ENCODE peak calls at places on chromosomes 2 and 18, in eight cellular contexts. G is ovary, N is transverse colon, L is uterus, Y is Peyer's patch, U is A549, F is GM12891, X is K562. B is an unnamed sample.

GRCh38 chr2:152740743-152741328 is 22.4 kb downstream of the ARL6IP6 start:
- DNase-seq in G (no peak), N (no peak), L (no peak), Y (no peak), U (peak), F (no peak), X (peak), B (no peak)

GRCh38 chr18:30957086-30957485 is 85.5 kb downstream of the DSC3 start:
- DNase-seq in G (no peak), N (no peak), L (no peak), Y (no peak), U (no peak), F (no peak), X (no peak), B (no peak)

GRCh38 chr2:178225011-178225817 is 30.9 kb downstream of the OSBPL6 start:
- DNase-seq in G (no peak), N (no peak), L (no peak), Y (no peak), U (no peak), F (no peak), X (no peak), B (no peak)

GRCh38 chr2:3628800-3629199 is 29.2 kb upstream of the ALLC start:
- DNase-seq in G (peak), N (no peak), L (no peak), Y (peak), U (no peak), F (no peak), X (peak), B (no peak)

GRCh38 chr2:236167297-236168109 is 683 bp downstream of the GBX2 start:
- DNase-seq in G (no peak), N (no peak), L (no peak), Y (no peak), U (peak), F (no peak), X (peak), B (no peak)

GRCh38 chr2:19435815-19436214 is 77.4 kb upstream of the OSR1 start:
- DNase-seq in G (no peak), N (no peak), L (no peak), Y (no peak), U (no peak), F (no peak), X (no peak), B (no peak)

GRCh38 chr2:227322530-227323190 is 2.4 kb upstream of the MFF start:
- DNase-seq in G (no peak), N (no peak), L (no peak), Y (no peak), U (no peak), F (no peak), X (no peak), B (no peak)

GRCh38 chr2:65380243-65380642 is 52.2 kb downstream of the SPRED2 start:
- DNase-seq in G (no peak), N (no peak), L (no peak), Y (no peak), U (no peak), F (no peak), X (no peak), B (no peak)

GRCh38 chr2:25314514-25315315 is 27.0 kb downstream of the DNMT3A start:
- DNase-seq in G (peak), N (peak), L (peak), Y (peak), U (no peak), F (peak), X (peak), B (no peak)

GRCh38 chr2:111121028-111121872 is 536 bp downstream of the BCL2L11 start:
- DNase-seq in G (peak), N (peak), L (peak), Y (peak), U (no peak), F (no peak), X (peak), B (peak)

GRCh38 chr2:148653437-148653836 is 8.9 kb downstream of the EPC2 start:
- DNase-seq in G (no peak), N (no peak), L (no peak), Y (no peak), U (no peak), F (no peak), X (no peak), B (no peak)

GRCh38 chr2:131509615-131510014 is 17.4 kb upstream of the MZT2A start:
- DNase-seq in G (no peak), N (no peak), L (no peak), Y (no peak), U (no peak), F (no peak), X (no peak), B (no peak)

GRCh38 chr2:232388324-232388891 is 9.9 kb downstream of the ALPP start:
- DNase-seq in G (no peak), N (no peak), L (no peak), Y (no peak), U (no peak), F (no peak), X (no peak), B (no peak)

GRCh38 chr2:165787334-165787733 is 6.7 kb downstream of the GALNT3 start:
- DNase-seq in G (no peak), N (no peak), L (no peak), Y (no peak), U (no peak), F (no peak), X (no peak), B (no peak)

GRCh38 chr2:19607931-19608762 is 249.7 kb upstream of the OSR1 start:
- DNase-seq in G (no peak), N (no peak), L (no peak), Y (no peak), U (peak), F (no peak), X (no peak), B (peak)

GRCh38 chr2:53087282-53087882 is 680.2 kb upstream of the CHAC2 start:
- DNase-seq in G (no peak), N (no peak), L (no peak), Y (no peak), U (no peak), F (no peak), X (no peak), B (no peak)

GRCh38 chr18:48922203-48922800 is 28.5 kb downstream of the SMAD7 start:
- DNase-seq in G (no peak), N (no peak), L (no peak), Y (peak), U (no peak), F (no peak), X (no peak), B (no peak)

GRCh38 chr2:85585781-85586105 is 1.5 kb downstream of the VAMP5 start:
- DNase-seq in G (no peak), N (no peak), L (no peak), Y (no peak), U (no peak), F (no peak), X (no peak), B (peak)

GRCh38 chr2:203549406-203549805 is 14.3 kb upstream of the RAPH1 start:
- DNase-seq in G (no peak), N (no peak), L (no peak), Y (no peak), U (no peak), F (no peak), X (no peak), B (no peak)

GRCh38 chr18:13427354-13427753 is 208.8 kb downstream of the LDLRAD4 start:
- DNase-seq in G (no peak), N (no peak), L (no peak), Y (no peak), U (no peak), F (no peak), X (no peak), B (no peak)

GRCh38 chr2:145846986-145847385 is 1327.1 kb upstream of the ZEB2 start:
- DNase-seq in G (no peak), N (no peak), L (no peak), Y (no peak), U (no peak), F (no peak), X (no peak), B (no peak)

GRCh38 chr2:67289921-67290371 is 107.2 kb upstream of the ETAA1 start:
- DNase-seq in G (no peak), N (no peak), L (no peak), Y (no peak), U (no peak), F (no peak), X (no peak), B (no peak)

GRCh38 chr2:44937688-44938240 is 3.7 kb upstream of the SIX3 start:
- DNase-seq in G (no peak), N (no peak), L (no peak), Y (no peak), U (peak), F (no peak), X (peak), B (no peak)

GRCh38 chr2:105744909-105745853 is at the start of gene NCK2:
- DNase-seq in G (peak), N (peak), L (peak), Y (peak), U (peak), F (peak), X (peak), B (peak)

GRCh38 chr2:33011941-33012340 is 65.2 kb downstream of the LTBP1 start:
- DNase-seq in G (no peak), N (no peak), L (no peak), Y (no peak), U (no peak), F (no peak), X (no peak), B (no peak)

GRCh38 chr18:5097116-5097703 is 99.8 kb downstream of the AKAIN1 start:
- DNase-seq in G (no peak), N (no peak), L (no peak), Y (no peak), U (no peak), F (no peak), X (no peak), B (no peak)

GRCh38 chr2:160429248-160430000 is 64.2 kb downstream of the RBMS1 start:
- DNase-seq in G (no peak), N (no peak), L (no peak), Y (no peak), U (no peak), F (no peak), X (peak), B (no peak)

GRCh38 chr2:148914463-148914862 is 39.4 kb downstream of the KIF5C start:
- DNase-seq in G (no peak), N (no peak), L (no peak), Y (no peak), U (no peak), F (no peak), X (no peak), B (no peak)

GRCh38 chr18:35604369-35604768 is 22.8 kb downstream of the GALNT1 start:
- DNase-seq in G (no peak), N (no peak), L (no peak), Y (no peak), U (no peak), F (no peak), X (no peak), B (no peak)

GRCh38 chr18:35603528-35603927 is 22.0 kb downstream of the GALNT1 start:
- DNase-seq in G (no peak), N (no peak), L (no peak), Y (no peak), U (no peak), F (no peak), X (no peak), B (no peak)

GRCh38 chr18:35609236-35609635 is 27.7 kb downstream of the GALNT1 start:
- DNase-seq in G (no peak), N (no peak), L (no peak), Y (no peak), U (no peak), F (no peak), X (no peak), B (no peak)

GRCh38 chr18:35602193-35602820 is 20.8 kb downstream of the GALNT1 start:
- DNase-seq in G (no peak), N (no peak), L (no peak), Y (no peak), U (no peak), F (no peak), X (no peak), B (no peak)

GRCh38 chr18:35605686-35606417 is 24.3 kb downstream of the GALNT1 start:
- DNase-seq in G (no peak), N (no peak), L (no peak), Y (no peak), U (no peak), F (no peak), X (no peak), B (no peak)
- TF ChIP-seq POLR2A in G (no peak), N (no peak), L (no peak), Y (no peak), U (no peak), F (no peak), X (no peak), B (no peak)

GRCh38 chr18:3293196-3293951 is 31.4 kb downstream of the MYL12B start:
- DNase-seq in G (no peak), N (no peak), L (no peak), Y (no peak), U (no peak), F (no peak), X (peak), B (no peak)

GRCh38 chr18:3294435-3295080 is 32.6 kb downstream of the MYL12B start:
- DNase-seq in G (no peak), N (no peak), L (no peak), Y (no peak), U (no peak), F (no peak), X (peak), B (no peak)

DNA sequence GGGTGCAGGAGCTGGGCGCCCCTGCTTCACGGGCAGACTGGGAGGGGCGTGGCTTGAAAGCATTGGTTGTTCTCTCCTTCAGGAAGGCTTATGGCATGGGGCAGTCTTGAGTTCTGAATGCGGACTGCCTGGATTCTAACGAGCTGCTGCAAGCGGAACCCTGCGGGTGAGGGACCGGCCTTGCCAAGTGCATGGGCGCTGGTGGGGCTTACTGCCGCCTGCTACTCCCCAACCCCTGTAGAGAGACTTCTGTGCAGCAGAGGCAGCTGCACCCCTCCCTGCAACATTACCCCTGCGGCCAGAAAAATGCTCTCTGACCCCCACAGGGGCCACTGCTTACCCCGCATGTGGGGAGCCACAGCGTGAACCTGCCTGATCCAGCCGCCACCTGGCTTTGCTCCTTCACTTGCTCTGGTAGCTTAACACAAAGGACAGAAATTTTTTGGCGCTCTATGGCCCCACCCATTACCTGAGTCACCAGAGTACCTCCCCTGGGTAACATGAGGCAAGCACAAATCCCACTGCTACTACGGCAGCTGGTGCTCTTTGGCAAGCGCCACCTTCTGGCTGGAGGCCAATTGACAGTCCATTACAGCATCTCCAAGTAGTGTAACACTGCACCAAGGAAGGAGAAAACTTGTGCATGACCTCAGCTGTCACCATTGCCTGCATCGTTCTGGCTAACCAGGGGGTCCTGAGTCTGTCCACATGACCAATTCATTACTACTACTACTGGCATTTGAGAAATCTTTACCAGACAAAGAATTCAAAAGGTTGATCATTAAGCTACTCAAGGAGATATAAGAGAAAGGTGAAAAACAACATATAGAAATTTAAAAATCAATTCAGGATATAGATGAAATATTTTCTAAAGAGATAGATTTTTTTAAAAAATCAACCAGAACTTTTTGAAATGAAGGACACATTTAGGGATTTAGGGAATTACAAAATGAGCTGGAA is 35.4 kb downstream of the MYL12B start:
- DNase-seq in G (peak), N (peak), L (peak), Y (peak), U (peak), F (peak), X (peak), B (no peak)
- TF ChIP-seq POLR2A in G (no peak), N (no peak), L (no peak), Y (peak), U (peak), F (peak), X (peak), B (no peak)

GRCh38 chr18:8416212-8417019 is 192.8 kb upstream of the RAB12 start:
- DNase-seq in G (no peak), N (no peak), L (no peak), Y (no peak), U (no peak), F (no peak), X (no peak), B (no peak)

GRCh38 chr18:8411492-8411891 is 197.7 kb upstream of the RAB12 start:
- DNase-seq in G (no peak), N (no peak), L (no peak), Y (no peak), U (no peak), F (no peak), X (no peak), B (no peak)

GRCh38 chr18:8412117-8412516 is 197.1 kb upstream of the RAB12 start:
- DNase-seq in G (no peak), N (no peak), L (no peak), Y (no peak), U (no peak), F (no peak), X (no peak), B (no peak)

GRCh38 chr18:8413189-8413588 is 196.0 kb upstream of the RAB12 start:
- DNase-seq in G (no peak), N (no peak), L (no peak), Y (no peak), U (no peak), F (no peak), X (no peak), B (no peak)

DNA sequence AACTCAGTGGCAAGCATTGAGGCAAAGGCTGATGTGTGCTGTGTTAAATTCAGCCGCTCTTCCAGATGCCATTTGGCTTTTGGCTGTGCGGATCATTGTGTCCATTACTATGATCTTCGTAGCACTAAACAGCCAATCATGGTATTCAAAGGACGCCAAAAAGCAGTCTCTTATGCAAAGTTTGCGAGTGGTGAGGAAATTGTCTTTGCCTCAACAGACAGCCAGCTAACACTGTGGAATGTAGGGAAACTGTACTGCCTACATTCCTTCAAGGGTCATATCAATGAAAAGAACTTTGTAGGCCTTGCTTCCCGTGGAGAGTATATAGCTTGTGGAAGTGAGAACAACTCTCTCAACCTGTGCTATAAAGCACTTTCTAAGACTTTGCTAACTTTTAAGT is 195.5 kb upstream of the RAB12 start:
- DNase-seq in G (no peak), N (no peak), L (no peak), Y (no peak), U (no peak), F (no peak), X (no peak), B (no peak)
- TF ChIP-seq POLR2A in G (no peak), N (no peak), L (no peak), Y (no peak), U (no peak), F (no peak), X (no peak), B (no peak)

DNA sequence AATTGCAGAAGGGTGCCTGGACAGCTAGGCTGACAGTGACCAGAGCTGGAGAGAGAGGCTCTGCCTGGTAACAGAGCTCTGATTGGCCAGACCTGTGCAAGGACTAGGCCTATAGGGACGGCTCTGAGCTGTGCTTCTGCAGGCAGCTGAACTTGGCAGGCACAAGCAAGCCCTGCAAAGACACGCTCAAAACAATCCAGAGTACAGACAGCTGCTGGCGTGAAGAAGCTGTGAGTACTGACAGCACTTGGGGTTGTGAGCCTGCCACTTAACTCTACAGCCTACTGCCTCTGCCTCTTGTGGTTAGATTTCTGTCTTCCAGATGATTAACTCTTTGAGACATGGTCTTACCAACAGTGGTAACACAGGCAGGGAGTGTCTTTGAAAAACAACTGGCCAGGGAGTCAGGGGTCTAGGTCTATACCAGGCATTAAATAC is 568.6 kb downstream of the TNS1 start:
- DNase-seq in G (peak), N (peak), L (peak), Y (peak), U (peak), F (peak), X (peak), B (peak)
- TF ChIP-seq POLR2A in G (no peak), N (no peak), L (no peak), Y (no peak), U (no peak), F (no peak), X (no peak), B (no peak)